ENCODE peak calls at places on chromosomes 2 and 18, in four cellular contexts. One of them, this sample, is unnamed.

GRCh38 chr2:70983506-70984227 is 5.2 kb downstream of the ANKRD53 start:
- DNase-seq in AG04450: no peak
- DNase-seq in NCI-H82: peak
- DNase-seq in CD8-positive, alpha-beta T cell: no peak
- DNase-seq in this sample: no peak

GRCh38 chr2:47249931-47250330 is 94.8 kb upstream of the STPG4 start:
- DNase-seq in AG04450: no peak
- DNase-seq in NCI-H82: no peak
- DNase-seq in CD8-positive, alpha-beta T cell: no peak
- DNase-seq in this sample: no peak

GRCh38 chr18:61141691-61142090 is 191.5 kb upstream of the CDH20 start:
- DNase-seq in AG04450: no peak
- DNase-seq in NCI-H82: no peak
- DNase-seq in CD8-positive, alpha-beta T cell: no peak
- DNase-seq in this sample: no peak

GRCh38 chr18:74806073-74806472 is 208.4 kb downstream of the ZNF407 start:
- DNase-seq in AG04450: no peak
- DNase-seq in NCI-H82: no peak
- DNase-seq in CD8-positive, alpha-beta T cell: no peak
- DNase-seq in this sample: no peak

GRCh38 chr18:46067431-46068007 is 4.5 kb downstream of the PSTPIP2 start:
- DNase-seq in AG04450: no peak
- DNase-seq in NCI-H82: no peak
- DNase-seq in CD8-positive, alpha-beta T cell: no peak
- DNase-seq in this sample: peak

GRCh38 chr2:239161711-239162140 is 239.1 kb downstream of the HDAC4 start:
- DNase-seq in AG04450: no peak
- DNase-seq in NCI-H82: no peak
- DNase-seq in CD8-positive, alpha-beta T cell: no peak
- DNase-seq in this sample: no peak

GRCh38 chr18:49967171-49967570 is 153.8 kb upstream of the ACAA2 start:
- DNase-seq in AG04450: no peak
- DNase-seq in NCI-H82: no peak
- DNase-seq in CD8-positive, alpha-beta T cell: no peak
- DNase-seq in this sample: no peak

GRCh38 chr18:68262697-68263293 is 452.1 kb downstream of the TMX3 start:
- DNase-seq in AG04450: peak
- DNase-seq in NCI-H82: no peak
- DNase-seq in CD8-positive, alpha-beta T cell: no peak
- DNase-seq in this sample: peak

GRCh38 chr2:34734662-34735061 is 1135.6 kb upstream of the FAM98A start:
- DNase-seq in AG04450: no peak
- DNase-seq in NCI-H82: no peak
- DNase-seq in CD8-positive, alpha-beta T cell: no peak
- DNase-seq in this sample: no peak

GRCh38 chr18:38551881-38552280 is 986.3 kb upstream of the CELF4 start:
- DNase-seq in AG04450: no peak
- DNase-seq in NCI-H82: no peak
- DNase-seq in CD8-positive, alpha-beta T cell: no peak
- DNase-seq in this sample: no peak

GRCh38 chr2:197838036-197838435 is 33.6 kb downstream of the PLCL1 start:
- DNase-seq in AG04450: no peak
- DNase-seq in NCI-H82: no peak
- DNase-seq in CD8-positive, alpha-beta T cell: no peak
- DNase-seq in this sample: peak

GRCh38 chr2:18435425-18436037 is 124.9 kb downstream of the RDH14 start:
- DNase-seq in AG04450: peak
- DNase-seq in NCI-H82: peak
- DNase-seq in CD8-positive, alpha-beta T cell: no peak
- DNase-seq in this sample: peak

GRCh38 chr2:19649107-19649506 is 252.7 kb downstream of the TTC32 start:
- DNase-seq in AG04450: no peak
- DNase-seq in NCI-H82: no peak
- DNase-seq in CD8-positive, alpha-beta T cell: no peak
- DNase-seq in this sample: peak

GRCh38 chr18:634551-635045 is 22.9 kb upstream of the TYMS start:
- DNase-seq in AG04450: no peak
- DNase-seq in NCI-H82: no peak
- DNase-seq in CD8-positive, alpha-beta T cell: no peak
- DNase-seq in this sample: no peak

GRCh38 chr18:3481696-3482210 is 31.8 kb downstream of the TGIF1 start:
- DNase-seq in AG04450: peak
- DNase-seq in NCI-H82: peak
- DNase-seq in CD8-positive, alpha-beta T cell: no peak
- DNase-seq in this sample: no peak

GRCh38 chr2:191152841-191153240 is 2.0 kb upstream of the STAT4 start:
- DNase-seq in AG04450: no peak
- DNase-seq in NCI-H82: no peak
- DNase-seq in CD8-positive, alpha-beta T cell: no peak
- DNase-seq in this sample: no peak

GRCh38 chr2:121388371-121388770 is 103.4 kb upstream of the TFCP2L1 start:
- DNase-seq in AG04450: no peak
- DNase-seq in NCI-H82: no peak
- DNase-seq in CD8-positive, alpha-beta T cell: no peak
- DNase-seq in this sample: peak

GRCh38 chr2:230054079-230054478 is 14.6 kb downstream of the SLC16A14 start:
- DNase-seq in AG04450: no peak
- DNase-seq in NCI-H82: no peak
- DNase-seq in CD8-positive, alpha-beta T cell: no peak
- DNase-seq in this sample: peak

GRCh38 chr2:124915567-124915966 is 890.5 kb downstream of the CNTNAP5 start:
- DNase-seq in AG04450: no peak
- DNase-seq in NCI-H82: no peak
- DNase-seq in CD8-positive, alpha-beta T cell: no peak
- DNase-seq in this sample: no peak

GRCh38 chr2:174350018-174350417 is 15.3 kb downstream of the SP9 start:
- DNase-seq in AG04450: no peak
- DNase-seq in NCI-H82: peak
- DNase-seq in CD8-positive, alpha-beta T cell: no peak
- DNase-seq in this sample: no peak

This sample was measured in fibroblast of lung.